ENCODE peak calls at places on chromosome 20, in six cellular contexts. One of them, this sample, is unnamed.

GRCh38 chr20:52168116-52168515 is 23.5 kb downstream of the ZFP64 start:
- DNase-seq in GM13976: no peak
- DNase-seq in omental fat pad: no peak
- DNase-seq in epithelial cell of esophagus: no peak
- DNase-seq in cardiac fibroblast: no peak
- DNase-seq in neural crest cell: no peak
- DNase-seq in this sample: no peak

GRCh38 chr20:24969203-24970029 is 20.3 kb downstream of the CST7 start:
- DNase-seq in neural crest cell: no peak
- DNase-seq in epithelial cell of esophagus: no peak
- DNase-seq in omental fat pad: no peak
- DNase-seq in cardiac fibroblast: no peak
- DNase-seq in GM13976: no peak
- DNase-seq in this sample: no peak

GRCh38 chr20:5741089-5741488 is 9.1 kb upstream of the SHLD1 start:
- DNase-seq in omental fat pad: no peak
- DNase-seq in GM13976: no peak
- DNase-seq in neural crest cell: no peak
- DNase-seq in epithelial cell of esophagus: no peak
- DNase-seq in cardiac fibroblast: no peak
- DNase-seq in this sample: no peak

GRCh38 chr20:43666376-43667328 is at the start of gene MYBL2:
- DNase-seq in epithelial cell of esophagus: peak; percentile 77
- DNase-seq in omental fat pad: no peak
- DNase-seq in GM13976: peak; percentile 93
- DNase-seq in neural crest cell: peak; percentile 68
- DNase-seq in cardiac fibroblast: peak; percentile 57
- DNase-seq in this sample: peak; percentile 82

GRCh38 chr20:54257090-54257816 is 49.4 kb downstream of the PFDN4 start:
- DNase-seq in cardiac fibroblast: peak; percentile 91
- DNase-seq in GM13976: no peak
- DNase-seq in omental fat pad: no peak
- DNase-seq in neural crest cell: no peak
- DNase-seq in epithelial cell of esophagus: peak; percentile 96
- DNase-seq in this sample: no peak

GRCh38 chr20:44218441-44218840 is 7.9 kb upstream of the OSER1 start:
- DNase-seq in GM13976: no peak
- DNase-seq in cardiac fibroblast: no peak
- DNase-seq in neural crest cell: no peak
- DNase-seq in epithelial cell of esophagus: no peak
- DNase-seq in omental fat pad: no peak
- DNase-seq in this sample: no peak

GRCh38 chr20:23125159-23125558 is 39.0 kb upstream of the CD93 start:
- DNase-seq in omental fat pad: no peak
- DNase-seq in GM13976: no peak
- DNase-seq in epithelial cell of esophagus: no peak
- DNase-seq in neural crest cell: no peak
- DNase-seq in cardiac fibroblast: no peak
- DNase-seq in this sample: no peak

GRCh38 chr20:31570735-31571617 is 34.1 kb upstream of the ID1 start:
- DNase-seq in cardiac fibroblast: no peak
- DNase-seq in neural crest cell: no peak
- DNase-seq in omental fat pad: no peak
- DNase-seq in GM13976: no peak
- DNase-seq in epithelial cell of esophagus: no peak
- DNase-seq in this sample: no peak

GRCh38 chr20:21125072-21125848 is 622 bp upstream of the KIZ start:
- DNase-seq in neural crest cell: peak; percentile 26
- DNase-seq in omental fat pad: no peak
- DNase-seq in GM13976: no peak
- DNase-seq in epithelial cell of esophagus: peak; percentile 48
- DNase-seq in cardiac fibroblast: peak; percentile 54
- DNase-seq in this sample: peak; percentile 34

GRCh38 chr20:815914-816606 is 17.5 kb upstream of the FAM110A start:
- DNase-seq in cardiac fibroblast: peak; percentile 61
- DNase-seq in omental fat pad: no peak
- DNase-seq in neural crest cell: peak; percentile 67
- DNase-seq in epithelial cell of esophagus: peak; percentile 60
- DNase-seq in GM13976: peak; percentile 81
- DNase-seq in this sample: peak; percentile 80

GRCh38 chr20:44733341-44734069 is 12.2 kb upstream of the KCNK15 start:
- DNase-seq in omental fat pad: peak; percentile 39
- DNase-seq in epithelial cell of esophagus: peak; percentile 73
- DNase-seq in GM13976: peak; percentile 77
- DNase-seq in cardiac fibroblast: peak; percentile 83
- DNase-seq in neural crest cell: peak; percentile 48
- DNase-seq in this sample: peak; percentile 66

DNA sequence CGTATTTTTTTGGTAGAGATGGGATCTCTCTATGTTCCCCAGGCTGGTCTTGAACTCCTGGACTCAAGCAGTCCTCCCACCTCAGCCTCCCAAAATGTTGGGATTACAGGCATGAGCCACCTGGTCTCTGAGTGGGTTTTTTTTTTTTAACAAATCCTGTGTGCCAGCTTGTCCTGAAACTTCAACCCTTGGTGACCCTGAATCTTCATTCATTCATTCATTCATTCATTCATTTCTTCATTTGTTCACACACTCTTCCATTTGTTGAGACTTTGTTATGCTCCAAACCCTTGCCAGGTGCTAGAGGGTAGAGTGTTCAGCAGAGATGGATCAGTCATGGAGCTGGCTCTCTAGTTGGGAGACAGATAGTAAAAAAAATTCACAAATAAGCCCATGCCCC is 12.0 kb upstream of the VAPB start:
- DNase-seq in epithelial cell of esophagus: no peak
- DNase-seq in GM13976: no peak
- DNase-seq in cardiac fibroblast: no peak
- DNase-seq in omental fat pad: no peak
- DNase-seq in neural crest cell: no peak
- DNase-seq in this sample: no peak
- TF ChIP-seq CTCF in epithelial cell of esophagus: no peak
- TF ChIP-seq CTCF in GM13976: no peak
- TF ChIP-seq CTCF in cardiac fibroblast: no peak
- TF ChIP-seq CTCF in omental fat pad: no peak
- TF ChIP-seq CTCF in neural crest cell: no peak
- TF ChIP-seq CTCF in this sample: no peak

GRCh38 chr20:10051185-10051584 is 16.4 kb downstream of the ANKEF1 start:
- DNase-seq in epithelial cell of esophagus: no peak
- DNase-seq in omental fat pad: no peak
- DNase-seq in cardiac fibroblast: no peak
- DNase-seq in neural crest cell: no peak
- DNase-seq in GM13976: no peak
- DNase-seq in this sample: no peak

DNA sequence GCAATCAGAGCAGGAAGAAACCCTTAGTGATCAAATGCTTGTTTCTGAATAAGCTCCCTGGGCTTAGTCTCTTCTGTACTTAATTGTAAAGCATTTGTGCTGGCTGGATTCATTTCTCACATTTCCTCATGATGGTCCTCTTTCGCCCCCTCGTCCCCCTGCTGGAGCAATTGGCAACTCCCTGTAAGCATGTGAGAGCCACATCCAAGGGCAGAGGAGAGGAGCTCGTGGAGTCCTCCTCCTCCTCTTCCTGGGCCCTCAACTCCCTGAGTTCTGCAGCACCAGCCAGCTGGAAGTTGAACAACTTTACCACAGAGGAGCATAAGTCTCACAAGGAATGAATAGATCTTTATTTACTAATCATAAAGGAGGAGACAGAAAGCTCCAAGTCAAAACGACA is 12.6 kb downstream of the ANKEF1 start:
- DNase-seq in omental fat pad: no peak
- DNase-seq in neural crest cell: peak; percentile 43
- DNase-seq in cardiac fibroblast: peak; percentile 15
- DNase-seq in epithelial cell of esophagus: no peak
- DNase-seq in GM13976: no peak
- DNase-seq in this sample: peak; percentile 42
- TF ChIP-seq CTCF in omental fat pad: no peak
- TF ChIP-seq CTCF in neural crest cell: peak; percentile 55
- TF ChIP-seq CTCF in cardiac fibroblast: peak; percentile 29
- TF ChIP-seq CTCF in epithelial cell of esophagus: peak; percentile 9
- TF ChIP-seq CTCF in GM13976: no peak
- TF ChIP-seq CTCF in this sample: peak; percentile 38

DNA sequence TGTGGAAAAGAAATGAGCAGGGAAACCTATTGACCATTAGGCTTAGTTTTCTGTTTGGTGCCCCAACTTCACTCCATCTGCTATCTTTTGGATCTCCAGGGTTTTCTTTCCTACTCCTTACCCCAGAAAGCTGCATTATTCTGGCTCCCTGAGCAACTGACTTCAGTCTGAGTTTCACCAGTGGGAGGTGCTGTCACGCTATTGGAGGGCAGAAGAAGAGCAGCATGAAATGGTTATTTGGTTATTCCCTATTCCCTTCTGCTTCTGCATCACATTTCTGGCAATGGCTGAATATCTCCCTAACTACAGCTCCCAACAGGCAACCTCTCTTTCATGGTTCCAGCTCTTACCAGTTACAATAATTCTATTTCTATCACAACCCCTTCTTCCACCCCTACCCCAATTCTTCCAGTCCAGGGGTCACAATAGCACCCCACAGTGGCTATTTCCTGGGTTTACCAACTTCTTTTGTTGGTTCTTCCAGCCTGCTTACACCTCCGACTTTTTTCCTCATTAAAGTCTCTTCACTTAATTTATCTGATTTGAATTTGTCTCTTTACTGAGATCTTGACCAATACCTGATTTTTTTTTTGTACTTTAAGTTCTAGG is 311.5 kb downstream of the PLCB1 start:
- DNase-seq in cardiac fibroblast: no peak
- DNase-seq in GM13976: no peak
- DNase-seq in neural crest cell: no peak
- DNase-seq in omental fat pad: no peak
- DNase-seq in epithelial cell of esophagus: no peak
- DNase-seq in this sample: no peak
- TF ChIP-seq CTCF in cardiac fibroblast: no peak
- TF ChIP-seq CTCF in GM13976: no peak
- TF ChIP-seq CTCF in neural crest cell: no peak
- TF ChIP-seq CTCF in omental fat pad: no peak
- TF ChIP-seq CTCF in epithelial cell of esophagus: no peak
- TF ChIP-seq CTCF in this sample: no peak

DNA sequence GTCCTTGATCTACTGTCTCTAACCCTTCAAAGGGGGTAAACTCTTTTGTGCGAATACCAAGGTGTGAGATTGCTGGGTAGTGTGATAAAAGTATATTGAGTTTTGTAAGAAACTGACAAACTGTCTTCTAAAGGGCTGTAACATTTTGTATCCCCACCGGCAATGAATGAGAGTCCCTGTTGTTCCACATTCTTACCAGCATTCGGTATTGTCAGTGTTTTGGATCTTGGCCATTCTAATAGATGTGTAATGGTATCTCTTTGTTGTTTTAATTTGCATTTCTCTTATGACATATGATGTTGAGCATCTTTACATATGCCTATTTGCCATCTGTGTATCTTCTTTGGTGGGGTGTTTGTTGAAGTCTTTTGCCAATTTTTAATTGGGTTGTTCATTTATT is 1090.7 kb downstream of the KIF16B start:
- DNase-seq in GM13976: no peak
- DNase-seq in neural crest cell: no peak
- DNase-seq in epithelial cell of esophagus: peak; percentile 3
- DNase-seq in cardiac fibroblast: no peak
- DNase-seq in omental fat pad: no peak
- DNase-seq in this sample: no peak
- TF ChIP-seq CTCF in GM13976: no peak
- TF ChIP-seq CTCF in neural crest cell: peak; percentile 29
- TF ChIP-seq CTCF in epithelial cell of esophagus: peak; percentile 31
- TF ChIP-seq CTCF in cardiac fibroblast: no peak
- TF ChIP-seq CTCF in omental fat pad: no peak
- TF ChIP-seq CTCF in this sample: no peak

DNA sequence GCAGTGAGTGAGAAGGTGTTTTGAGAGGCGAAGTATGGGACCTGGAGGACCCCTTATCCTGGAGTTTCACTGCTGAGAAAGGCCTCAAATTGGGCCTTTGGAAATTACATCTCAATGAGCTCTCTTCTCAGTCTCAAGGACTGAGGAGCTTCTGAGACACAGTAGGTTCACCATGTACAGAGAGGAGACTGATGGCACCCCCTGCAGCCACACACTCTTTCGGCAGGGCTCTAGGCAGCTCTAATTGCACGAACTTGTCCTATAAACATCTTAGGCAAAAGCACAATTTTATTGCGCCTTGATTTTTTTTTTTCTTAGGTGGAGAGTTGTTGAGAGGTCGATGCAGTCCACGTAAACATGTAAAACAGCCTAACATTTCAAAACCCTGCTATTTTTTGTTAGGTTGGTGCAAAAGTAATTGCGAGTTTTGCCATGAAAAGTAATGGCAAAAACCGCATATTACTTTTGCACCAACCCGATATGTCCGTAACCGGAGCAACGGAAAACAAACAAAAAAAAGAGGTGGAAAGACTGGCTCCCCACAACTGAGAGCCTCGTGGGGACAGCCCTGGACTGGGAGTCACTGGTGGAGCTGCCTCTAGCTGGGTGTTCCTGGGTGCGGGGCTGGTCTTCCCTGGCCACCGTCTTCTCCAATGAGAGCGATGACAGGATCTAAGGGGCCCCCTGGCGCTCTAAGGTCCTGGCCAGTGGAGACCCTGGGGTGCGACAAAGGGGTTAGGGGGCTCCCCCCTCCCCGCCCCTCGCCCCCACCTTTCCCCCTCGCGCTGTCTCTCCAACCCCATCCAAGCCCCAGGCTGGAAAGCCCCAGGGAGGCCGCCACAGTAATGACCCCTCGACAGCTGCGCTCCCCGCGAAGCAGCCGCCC is 84.0 kb upstream of the EYA2 start:
- DNase-seq in neural crest cell: no peak
- DNase-seq in cardiac fibroblast: no peak
- DNase-seq in GM13976: no peak
- DNase-seq in epithelial cell of esophagus: no peak
- DNase-seq in omental fat pad: no peak
- DNase-seq in this sample: no peak
- TF ChIP-seq CTCF in neural crest cell: no peak
- TF ChIP-seq CTCF in cardiac fibroblast: no peak
- TF ChIP-seq CTCF in GM13976: no peak
- TF ChIP-seq CTCF in epithelial cell of esophagus: no peak
- TF ChIP-seq CTCF in omental fat pad: no peak
- TF ChIP-seq CTCF in this sample: no peak

GRCh38 chr20:50008007-50008406 is 25.2 kb downstream of the SNAI1 start:
- DNase-seq in neural crest cell: no peak
- DNase-seq in cardiac fibroblast: no peak
- DNase-seq in omental fat pad: no peak
- DNase-seq in GM13976: no peak
- DNase-seq in epithelial cell of esophagus: no peak
- DNase-seq in this sample: no peak
- TF ChIP-seq CTCF in neural crest cell: no peak
- TF ChIP-seq CTCF in cardiac fibroblast: no peak
- TF ChIP-seq CTCF in omental fat pad: no peak
- TF ChIP-seq CTCF in GM13976: no peak
- TF ChIP-seq CTCF in epithelial cell of esophagus: no peak
- TF ChIP-seq CTCF in this sample: no peak

DNA sequence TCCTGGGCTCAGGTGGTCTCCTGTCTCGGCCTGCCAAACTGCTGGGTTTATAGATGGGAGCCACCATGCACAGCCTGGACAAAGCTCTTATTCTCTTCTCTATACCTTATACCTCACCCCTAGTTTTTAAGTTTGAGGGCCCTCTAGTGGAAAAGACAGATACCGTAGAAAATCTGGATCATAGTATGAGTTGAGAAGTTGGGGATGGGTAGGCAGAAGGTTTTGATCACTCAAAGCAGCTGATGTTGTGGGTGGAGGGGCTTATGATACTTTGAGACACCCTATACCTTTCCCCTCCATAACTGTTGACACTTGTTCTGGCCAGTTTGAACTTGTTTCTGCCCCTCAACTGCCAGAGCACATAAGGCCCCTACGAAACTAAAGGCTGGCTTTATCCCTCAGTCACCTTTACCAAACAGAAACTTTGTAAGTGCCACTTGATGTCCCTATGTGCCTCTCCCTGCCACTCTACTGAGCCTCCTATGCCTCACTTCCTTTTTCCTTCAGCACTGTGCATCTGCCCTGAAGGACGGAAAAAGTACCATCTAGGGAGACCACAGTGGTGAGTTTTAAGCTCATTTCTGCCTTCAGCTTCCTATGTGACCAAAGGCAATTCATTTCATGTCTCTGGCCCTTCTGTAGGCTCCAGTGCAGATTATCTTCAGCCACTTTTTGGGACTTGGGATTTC is 28.6 kb downstream of the RALY start:
- DNase-seq in omental fat pad: no peak
- DNase-seq in neural crest cell: no peak
- DNase-seq in cardiac fibroblast: peak; percentile 32
- DNase-seq in GM13976: peak; percentile 75
- DNase-seq in epithelial cell of esophagus: peak; percentile 33
- DNase-seq in this sample: no peak
- TF ChIP-seq CTCF in omental fat pad: no peak
- TF ChIP-seq CTCF in neural crest cell: peak; percentile 56
- TF ChIP-seq CTCF in cardiac fibroblast: peak; percentile 43
- TF ChIP-seq CTCF in GM13976: peak; percentile 32
- TF ChIP-seq CTCF in epithelial cell of esophagus: peak; percentile 20
- TF ChIP-seq CTCF in this sample: no peak

This sample was measured in nephron progenitor cell.